ENCODE peak calls at places on chromosomes 12 and 14, in six cellular contexts. B, A, L, D, J and T are unnamed samples.

GRCh38 chr14:75443203-75443969 is 15.6 kb downstream of the JDP2 start:
- DNase-seq in D (no peak), A (peak), L (peak), J (no peak), B (no peak), T (no peak)

GRCh38 chr12:58919271-58920101 is 818 bp downstream of the LRIG3 start:
- DNase-seq in B (peak), J (no peak), L (peak), D (peak), A (peak), T (peak)

GRCh38 chr14:94317259-94317658 is 5.9 kb downstream of the SERPINA6 start:
- DNase-seq in A (no peak), L (no peak), J (peak), D (no peak), B (no peak), T (peak)

GRCh38 chr14:103504991-103505565 is 17.6 kb downstream of the CKB start:
- DNase-seq in B (no peak), D (no peak), L (no peak), J (no peak), A (no peak), T (no peak)

GRCh38 chr12:71684081-71684480 is 1.8 kb upstream of the TMEM19 start:
- DNase-seq in J (no peak), B (no peak), A (no peak), D (no peak), L (no peak), T (no peak)

GRCh38 chr12:98797200-98797599 is 152.1 kb downstream of the APAF1 start:
- DNase-seq in A (no peak), D (no peak), B (no peak), J (no peak), L (no peak), T (no peak)

GRCh38 chr14:35122696-35123387 is 490 bp downstream of the PRORP start:
- DNase-seq in A (peak), J (no peak), B (no peak), L (peak), D (peak), T (no peak)

GRCh38 chr12:87667378-87667777 is 361.8 kb downstream of the C12orf50 start:
- DNase-seq in A (peak), J (no peak), D (no peak), L (peak), B (no peak), T (peak)

GRCh38 chr12:83143937-83144336 is 457.2 kb downstream of the TMTC2 start:
- DNase-seq in L (no peak), A (no peak), D (no peak), J (no peak), B (no peak), T (no peak)

GRCh38 chr14:61260939-61261776 is 20.0 kb downstream of the TMEM30B start:
- DNase-seq in L (peak), J (no peak), A (peak), B (no peak), D (no peak), T (peak)
- TF ChIP-seq CTCF in L (peak), J (no peak), A (peak), B (no peak), D (no peak), T (no peak)

GRCh38 chr12:25322918-25323773 is 72.4 kb upstream of the KRAS start:
- DNase-seq in L (peak), B (no peak), D (no peak), J (no peak), A (peak), T (peak)
- H3K4me3 ChIP-seq in L (no peak), B (no peak), D (no peak), J (no peak), A (no peak), T (no peak)

GRCh38 chr12:48965447-48965846 is 6.1 kb downstream of the WNT10B start:
- DNase-seq in B (no peak), J (no peak), A (no peak), D (no peak), L (no peak), T (no peak)
- TF ChIP-seq CTCF in B (no peak), J (no peak), A (peak), D (peak), L (peak), T (peak)

GRCh38 chr14:104791425-104791824 is 4.1 kb downstream of the AKT1 start:
- DNase-seq in A (no peak), J (no peak), L (no peak), B (no peak), D (no peak), T (no peak)

GRCh38 chr14:104793703-104793959 is 1.9 kb downstream of the AKT1 start:
- DNase-seq in J (no peak), D (no peak), B (no peak), L (no peak), A (no peak), T (no peak)

GRCh38 chr14:104792101-104792884 is 3.3 kb downstream of the AKT1 start:
- DNase-seq in J (no peak), D (no peak), A (no peak), B (peak), L (no peak), T (no peak)

GRCh38 chr14:104794099-104794498 is 1.4 kb downstream of the AKT1 start:
- DNase-seq in A (peak), J (no peak), B (peak), D (peak), L (peak), T (peak)

DNA sequence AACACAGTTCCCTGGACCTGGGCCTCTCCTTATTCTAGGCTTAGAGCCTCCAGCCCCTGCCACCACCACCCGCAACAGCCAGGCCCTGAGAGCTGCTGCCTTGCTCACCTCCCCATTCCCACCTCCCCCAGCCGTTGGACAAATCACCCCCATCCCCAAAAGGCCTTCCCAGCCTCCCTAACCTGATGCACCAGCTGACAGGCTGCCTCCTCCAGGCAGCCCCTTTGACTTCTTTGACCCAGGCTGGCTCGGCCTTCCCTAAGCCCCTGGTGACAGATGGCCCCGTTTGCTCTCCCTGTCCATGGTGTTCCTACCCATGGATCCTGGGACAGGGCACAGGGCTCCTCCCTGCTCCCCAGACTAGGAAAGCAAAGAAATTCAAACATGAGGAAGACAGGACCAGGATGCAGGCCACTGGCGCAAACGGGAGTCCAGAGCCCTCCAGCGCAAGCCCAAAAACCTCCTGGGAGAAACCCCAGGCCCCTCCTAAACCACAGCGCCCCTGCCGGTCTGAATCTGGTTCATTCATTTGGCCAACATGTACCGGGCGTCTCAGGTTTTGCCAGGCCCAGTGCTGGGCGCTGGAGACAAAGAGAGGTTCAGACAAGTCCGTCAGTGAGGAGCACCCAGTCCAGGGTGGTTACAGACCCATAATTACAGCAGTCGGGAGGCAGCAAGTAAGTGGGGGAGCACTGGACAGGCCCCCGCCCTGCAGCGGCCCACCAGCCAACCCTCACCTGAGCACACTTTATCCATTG is 2.4 kb downstream of the AKT1 start:
- DNase-seq in J (no peak), B (no peak), A (no peak), D (no peak), L (no peak), T (no peak)
- H3K4me3 ChIP-seq in J (no peak), B (no peak), A (peak), D (no peak), L (peak), T (no peak)